ENCODE peak calls at places on chromosomes 13 and 19, in four cellular contexts. A is K562, I is GM12878, U is HepG2. C is an unnamed sample.

GRCh38 chr19:48102870-48103751 is 7.5 kb downstream of the PLA2G4C start:
- DNase-seq in I (no peak), A (peak; percentile 79), U (peak; percentile 53), C (peak; percentile 70)

GRCh38 chr13:79782541-79783216 is 301.7 kb downstream of the NDFIP2 start:
- DNase-seq in I (no peak), A (no peak), U (peak; percentile 14), C (peak; percentile 35)

GRCh38 chr13:110226051-110226562 is 80.8 kb downstream of the COL4A1 start:
- DNase-seq in A (no peak), U (no peak), I (no peak), C (no peak)

GRCh38 chr19:14073232-14073924 is 792 bp downstream of the MISP3 start:
- DNase-seq in U (no peak), A (peak; percentile 82), I (no peak), C (peak; percentile 92)

GRCh38 chr13:35733832-35734231 is 257.3 kb upstream of the MAB21L1 start:
- DNase-seq in I (no peak), U (no peak), A (no peak), C (no peak)

GRCh38 chr13:71751074-71751473 is 115.9 kb downstream of the DACH1 start:
- DNase-seq in A (no peak), U (no peak), I (no peak), C (peak; percentile 43)

GRCh38 chr19:12778020-12778904 is 2.9 kb upstream of the HOOK2 start:
- DNase-seq in I (no peak), U (no peak), A (peak; percentile 37), C (peak; percentile 76)

GRCh38 chr13:24042710-24043440 is 117.6 kb upstream of the SPATA13 start:
- DNase-seq in U (no peak), A (no peak), I (no peak), C (no peak)

GRCh38 chr13:26377038-26377437 is 123.1 kb downstream of the CDK8 start:
- DNase-seq in I (no peak), U (peak; percentile 28), A (peak; percentile 20), C (peak; percentile 38)

GRCh38 chr13:90415902-90416301 is 931.6 kb upstream of the MIR17HG start:
- DNase-seq in A (no peak), U (no peak), I (no peak), C (no peak)

GRCh38 chr13:79637086-79637763 is 156.3 kb downstream of the NDFIP2 start:
- DNase-seq in A (no peak), U (no peak), I (no peak), C (no peak)

GRCh38 chr13:43307221-43307920 is 284.0 kb downstream of the DNAJC15 start:
- DNase-seq in U (no peak), I (no peak), A (no peak), C (no peak)

GRCh38 chr13:37326319-37326718 is 220.9 kb upstream of the CSNK1A1L start:
- DNase-seq in I (no peak), A (no peak), U (no peak), C (no peak)

GRCh38 chr13:30880151-30880551 is 25.9 kb upstream of the MEDAG start:
- DNase-seq in A (no peak), I (no peak), U (no peak), C (no peak)

DNA sequence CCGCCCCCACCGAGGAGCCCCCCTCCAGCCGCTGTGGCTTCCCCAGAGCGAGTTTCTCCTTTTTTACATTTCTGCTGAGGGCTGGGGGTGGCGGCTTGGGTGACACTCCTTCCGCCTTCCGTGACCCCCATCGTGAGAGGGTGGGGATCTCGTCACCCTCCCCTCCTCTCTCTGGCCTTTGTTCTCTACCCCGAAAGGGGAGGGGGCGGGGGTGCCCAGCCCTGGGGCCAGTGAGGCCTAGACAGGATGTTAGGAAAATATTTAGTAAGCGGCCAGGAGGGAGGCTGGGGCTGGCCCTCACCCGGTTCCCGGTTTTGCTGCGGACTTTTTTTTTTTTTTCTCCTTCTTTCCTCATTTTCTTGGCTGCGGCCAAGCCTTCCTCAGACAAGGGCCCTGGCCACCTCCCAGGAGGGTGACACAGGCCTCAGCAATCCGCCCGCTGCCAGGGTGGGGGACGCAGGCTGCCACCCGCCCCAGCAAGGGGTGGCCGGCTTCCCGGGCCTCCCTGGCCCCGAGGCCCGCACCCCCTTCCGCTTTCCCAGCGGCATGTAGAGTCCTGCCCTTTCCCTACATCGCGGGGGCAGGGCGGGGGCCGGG is 3.9 kb downstream of the MIDN start:
- DNase-seq in U (no peak), I (no peak), A (no peak), C (peak; percentile 55)
- TF ChIP-seq NFIC in U (peak; percentile 32), I (no peak), A (no peak), C (no peak)

DNA sequence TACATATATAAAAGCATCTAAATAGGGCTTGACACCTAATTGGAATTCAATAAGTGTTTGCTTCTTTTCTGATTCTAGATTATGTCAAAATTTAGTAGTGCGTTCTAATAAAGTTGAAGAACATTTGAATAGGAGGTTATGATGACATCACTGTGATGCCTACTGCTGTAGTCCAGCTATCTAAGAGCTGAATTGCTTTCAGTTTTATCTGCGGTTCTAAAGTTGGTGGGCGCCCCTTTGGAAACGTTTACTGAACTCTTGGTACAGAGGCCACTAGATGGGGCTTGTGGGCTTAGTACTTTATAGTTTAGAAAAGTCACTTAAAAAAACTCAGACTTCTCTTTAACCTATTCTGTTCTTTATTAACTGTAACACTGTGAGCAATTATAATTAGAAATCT is 776.9 kb downstream of the GPC5 start:
- DNase-seq in A (no peak), U (peak; percentile 27), I (no peak), C (peak; percentile 62)
- TF ChIP-seq NFIC in A (no peak), U (no peak), I (no peak), C (no peak)

GRCh38 chr13:78497702-78498319 is 105.5 kb downstream of the POU4F1 start:
- DNase-seq in I (no peak), A (no peak), U (no peak), C (peak; percentile 7)
- TF ChIP-seq NFIC in I (no peak), A (no peak), U (no peak), C (no peak)

GRCh38 chr13:68173111-68173510 is 943.0 kb upstream of the PCDH9 start:
- DNase-seq in U (no peak), I (no peak), A (no peak), C (no peak)

GRCh38 chr13:68174905-68175304 is 944.8 kb upstream of the PCDH9 start:
- DNase-seq in U (no peak), A (no peak), I (no peak), C (peak; percentile 13)

GRCh38 chr13:68170961-68171360 is 940.8 kb upstream of the PCDH9 start:
- DNase-seq in U (no peak), I (no peak), A (no peak), C (no peak)

DNA sequence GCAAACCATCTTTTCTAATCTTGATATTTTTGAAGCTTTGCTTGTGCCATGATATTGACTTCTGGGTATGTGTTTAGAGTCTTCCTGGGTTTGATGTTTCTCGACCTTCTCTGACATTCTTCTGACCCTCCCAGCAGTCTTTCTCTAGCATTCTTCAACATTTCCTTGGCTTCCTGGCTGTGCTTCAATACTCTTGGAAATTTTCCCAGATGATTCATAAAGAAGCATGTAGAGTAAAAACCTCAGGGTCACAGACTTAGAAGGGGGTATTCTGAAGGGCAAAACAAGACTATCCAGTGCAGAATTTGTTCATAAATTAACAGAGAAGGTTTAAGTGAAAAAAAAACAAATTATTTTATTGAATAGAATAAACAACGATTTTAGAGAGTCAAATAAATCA is 946.4 kb upstream of the PCDH9 start:
- DNase-seq in A (no peak), I (no peak), U (no peak), C (no peak)
- TF ChIP-seq NFIC in A (no peak), I (no peak), U (no peak), C (peak; percentile 90)

DNA sequence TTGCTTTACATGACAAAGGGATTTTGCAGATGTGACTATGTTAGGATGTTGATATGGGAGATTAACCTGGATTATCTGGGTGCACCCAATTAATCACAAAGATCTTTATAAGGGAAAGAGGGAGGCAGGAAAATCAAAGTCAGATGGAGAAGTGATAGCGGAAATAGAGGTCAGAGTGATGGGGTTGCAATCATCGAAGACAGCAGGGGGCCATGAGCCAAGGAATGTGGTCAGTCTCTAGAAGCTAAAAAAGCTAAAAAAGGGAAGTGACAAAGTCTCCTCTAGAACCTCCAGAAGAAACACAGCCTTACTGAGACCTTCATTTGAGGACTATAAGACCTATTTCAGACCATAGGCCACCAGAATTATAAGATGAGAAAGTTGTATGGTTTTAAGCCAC is 493.3 kb upstream of the PCDH20 start:
- DNase-seq in I (no peak), A (no peak), U (no peak), C (no peak)
- TF ChIP-seq NFIC in I (no peak), A (no peak), U (no peak), C (no peak)

GRCh38 chr13:19764237-19764636 is 18.5 kb downstream of the PSPC1 start:
- DNase-seq in A (no peak), U (no peak), I (no peak), C (no peak)

GRCh38 chr13:19767966-19768365 is 14.8 kb downstream of the PSPC1 start:
- DNase-seq in A (no peak), U (no peak), I (no peak), C (no peak)

GRCh38 chr13:19769854-19770253 is 12.9 kb downstream of the PSPC1 start:
- DNase-seq in A (no peak), I (no peak), U (no peak), C (no peak)

GRCh38 chr13:19763618-19764017 is 19.1 kb downstream of the PSPC1 start:
- DNase-seq in A (no peak), I (no peak), U (no peak), C (no peak)

GRCh38 chr13:19766637-19767036 is 16.1 kb downstream of the PSPC1 start:
- DNase-seq in U (no peak), I (no peak), A (no peak), C (no peak)
- TF ChIP-seq NFIC in U (no peak), I (no peak), A (no peak), C (no peak)

DNA sequence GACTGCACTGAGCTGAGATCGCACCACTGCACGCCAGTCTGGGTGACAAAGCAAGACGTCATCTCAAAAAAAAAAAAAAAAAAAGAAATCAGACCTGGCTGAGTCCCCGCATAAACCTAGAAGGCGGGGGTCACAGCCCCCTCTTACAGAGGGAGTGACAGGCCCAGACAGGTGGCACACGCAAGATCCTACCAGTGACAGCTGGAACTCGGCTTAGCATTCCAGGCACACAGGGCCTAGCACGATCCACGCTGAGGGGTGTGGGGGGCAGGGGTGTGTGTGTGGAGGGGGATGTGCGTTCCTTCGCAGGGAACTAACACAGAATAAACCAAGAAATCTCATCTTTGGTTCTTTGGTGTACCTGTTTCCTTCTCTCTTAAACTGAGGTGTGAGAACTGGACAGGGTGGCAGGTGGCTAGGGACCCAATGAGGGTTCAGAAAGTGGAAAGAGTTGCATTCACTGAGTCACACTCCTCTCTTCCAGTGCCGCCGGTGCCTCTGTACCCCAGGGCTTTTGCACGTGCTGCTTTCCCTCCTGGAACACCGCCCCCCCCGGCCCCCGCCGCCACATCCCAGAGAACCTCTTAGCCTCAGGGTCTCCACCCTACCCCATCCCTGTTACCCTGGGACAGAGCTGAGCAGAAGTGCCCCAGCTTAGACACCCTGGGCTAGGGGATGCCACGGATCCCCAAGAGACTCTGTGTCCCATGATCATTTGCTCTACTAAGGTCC is 5.0 kb downstream of the SGTA start:
- DNase-seq in I (no peak), U (no peak), A (no peak), C (no peak)
- TF ChIP-seq NFIC in I (no peak), U (no peak), A (no peak), C (no peak)

C was measured in SK-N-SH.